ENCODE peak calls at places on chromosomes 4 and X, in seven cellular contexts. One of them, this sample, is unnamed.

GRCh38 chr4:57554693-57555092 is 444.5 kb upstream of the IGFBP7 start:
- DNase-seq in ovary: no peak
- DNase-seq in PC-3: no peak
- DNase-seq in heart left ventricle: no peak
- DNase-seq in PC-9: no peak
- DNase-seq in Karpas-422: no peak
- DNase-seq in bronchial epithelial cell: no peak
- DNase-seq in this sample: no peak

GRCh38 chr4:72326692-72327632 is 242.1 kb downstream of the ADAMTS3 start:
- DNase-seq in ovary: no peak
- DNase-seq in PC-3: peak
- DNase-seq in heart left ventricle: no peak
- DNase-seq in PC-9: no peak
- DNase-seq in Karpas-422: peak
- DNase-seq in bronchial epithelial cell: peak
- DNase-seq in this sample: peak

GRCh38 chrX:154596290-154596929 is 11.5 kb downstream of the CTAG1A start:
- DNase-seq in ovary: no peak
- DNase-seq in PC-3: peak
- DNase-seq in heart left ventricle: no peak
- DNase-seq in PC-9: peak
- DNase-seq in Karpas-422: peak
- DNase-seq in bronchial epithelial cell: peak
- DNase-seq in this sample: no peak

GRCh38 chr4:592825-593520 is 16.9 kb upstream of the TMEM271 start:
- DNase-seq in ovary: no peak
- DNase-seq in PC-3: no peak
- DNase-seq in heart left ventricle: no peak
- DNase-seq in PC-9: no peak
- DNase-seq in Karpas-422: no peak
- DNase-seq in bronchial epithelial cell: no peak
- DNase-seq in this sample: no peak

GRCh38 chr4:85391011-85391410 is 83.9 kb upstream of the ARHGAP24 start:
- DNase-seq in ovary: no peak
- DNase-seq in PC-3: no peak
- DNase-seq in heart left ventricle: no peak
- DNase-seq in PC-9: no peak
- DNase-seq in Karpas-422: no peak
- DNase-seq in bronchial epithelial cell: no peak
- DNase-seq in this sample: no peak

GRCh38 chr4:177108708-177109107 is 201.0 kb upstream of the NEIL3 start:
- DNase-seq in ovary: no peak
- DNase-seq in PC-3: peak
- DNase-seq in heart left ventricle: no peak
- DNase-seq in PC-9: no peak
- DNase-seq in Karpas-422: no peak
- DNase-seq in bronchial epithelial cell: peak
- DNase-seq in this sample: no peak

GRCh38 chr4:42152507-42153504 is at the start of gene BEND4:
- DNase-seq in ovary: no peak
- DNase-seq in PC-3: no peak
- DNase-seq in heart left ventricle: no peak
- DNase-seq in PC-9: no peak
- DNase-seq in Karpas-422: no peak
- DNase-seq in bronchial epithelial cell: no peak
- DNase-seq in this sample: no peak

GRCh38 chrX:8960809-8961413 is 73.0 kb downstream of the FAM9B start:
- DNase-seq in ovary: no peak
- DNase-seq in PC-3: no peak
- DNase-seq in heart left ventricle: no peak
- DNase-seq in PC-9: no peak
- DNase-seq in Karpas-422: no peak
- DNase-seq in bronchial epithelial cell: no peak
- DNase-seq in this sample: no peak

GRCh38 chr4:38728651-38729141 is 54.1 kb downstream of the TLR10 start:
- DNase-seq in ovary: no peak
- DNase-seq in PC-3: peak
- DNase-seq in heart left ventricle: no peak
- DNase-seq in PC-9: peak
- DNase-seq in Karpas-422: no peak
- DNase-seq in bronchial epithelial cell: peak
- DNase-seq in this sample: no peak

GRCh38 chr4:128600996-128601857 is 208.3 kb upstream of the JADE1 start:
- DNase-seq in ovary: peak
- DNase-seq in PC-3: peak
- DNase-seq in heart left ventricle: peak
- DNase-seq in PC-9: peak
- DNase-seq in Karpas-422: no peak
- DNase-seq in bronchial epithelial cell: peak
- DNase-seq in this sample: no peak

GRCh38 chr4:41611124-41611838 is 73.3 kb downstream of the LIMCH1 start:
- DNase-seq in ovary: no peak
- DNase-seq in PC-3: peak
- DNase-seq in heart left ventricle: no peak
- DNase-seq in PC-9: no peak
- DNase-seq in Karpas-422: no peak
- DNase-seq in bronchial epithelial cell: peak
- DNase-seq in this sample: no peak

GRCh38 chrX:22399793-22400192 is 127.1 kb downstream of the CBLL2 start:
- DNase-seq in ovary: no peak
- DNase-seq in PC-3: peak
- DNase-seq in heart left ventricle: no peak
- DNase-seq in PC-9: no peak
- DNase-seq in Karpas-422: no peak
- DNase-seq in bronchial epithelial cell: peak
- DNase-seq in this sample: no peak

GRCh38 chr4:142480244-142480643 is 365.9 kb downstream of the INPP4B start:
- DNase-seq in ovary: no peak
- DNase-seq in PC-3: peak
- DNase-seq in heart left ventricle: no peak
- DNase-seq in PC-9: peak
- DNase-seq in Karpas-422: no peak
- DNase-seq in bronchial epithelial cell: peak
- DNase-seq in this sample: no peak

GRCh38 chr4:152363086-152363485 is 172.8 kb downstream of the FBXW7 start:
- DNase-seq in ovary: no peak
- DNase-seq in PC-3: peak
- DNase-seq in heart left ventricle: no peak
- DNase-seq in PC-9: no peak
- DNase-seq in Karpas-422: no peak
- DNase-seq in bronchial epithelial cell: no peak
- DNase-seq in this sample: no peak

GRCh38 chr4:84582988-84583870 is at the start of gene CDS1:
- DNase-seq in ovary: no peak
- DNase-seq in PC-3: peak
- DNase-seq in heart left ventricle: peak
- DNase-seq in PC-9: peak
- DNase-seq in Karpas-422: no peak
- DNase-seq in bronchial epithelial cell: peak
- DNase-seq in this sample: peak

GRCh38 chr4:88706574-88706973 is 8.9 kb upstream of the NAP1L5 start:
- DNase-seq in ovary: peak
- DNase-seq in PC-3: peak
- DNase-seq in heart left ventricle: no peak
- DNase-seq in PC-9: no peak
- DNase-seq in Karpas-422: peak
- DNase-seq in bronchial epithelial cell: peak
- DNase-seq in this sample: no peak

GRCh38 chr4:85478576-85478975 is 3.6 kb downstream of the ARHGAP24 start:
- DNase-seq in ovary: no peak
- DNase-seq in PC-3: no peak
- DNase-seq in heart left ventricle: no peak
- DNase-seq in PC-9: no peak
- DNase-seq in Karpas-422: no peak
- DNase-seq in bronchial epithelial cell: no peak
- DNase-seq in this sample: no peak

GRCh38 chr4:151231915-151232595 is 44.9 kb upstream of the PRSS48 start:
- DNase-seq in ovary: no peak
- DNase-seq in PC-3: no peak
- DNase-seq in heart left ventricle: no peak
- DNase-seq in PC-9: no peak
- DNase-seq in Karpas-422: no peak
- DNase-seq in bronchial epithelial cell: no peak
- DNase-seq in this sample: no peak

GRCh38 chr4:151227731-151228130 is 49.2 kb upstream of the PRSS48 start:
- DNase-seq in ovary: no peak
- DNase-seq in PC-3: peak
- DNase-seq in heart left ventricle: peak
- DNase-seq in PC-9: peak
- DNase-seq in Karpas-422: no peak
- DNase-seq in bronchial epithelial cell: peak
- DNase-seq in this sample: peak

GRCh38 chr4:151223465-151223864 is 53.5 kb upstream of the PRSS48 start:
- DNase-seq in ovary: no peak
- DNase-seq in PC-3: no peak
- DNase-seq in heart left ventricle: no peak
- DNase-seq in PC-9: no peak
- DNase-seq in Karpas-422: no peak
- DNase-seq in bronchial epithelial cell: no peak
- DNase-seq in this sample: no peak

GRCh38 chr4:151228196-151229119 is 48.5 kb upstream of the PRSS48 start:
- DNase-seq in ovary: no peak
- DNase-seq in PC-3: peak
- DNase-seq in heart left ventricle: no peak
- DNase-seq in PC-9: no peak
- DNase-seq in Karpas-422: no peak
- DNase-seq in bronchial epithelial cell: peak
- DNase-seq in this sample: no peak

GRCh38 chr4:151226004-151226932 is 50.7 kb upstream of the PRSS48 start:
- DNase-seq in ovary: no peak
- DNase-seq in PC-3: peak
- DNase-seq in heart left ventricle: no peak
- DNase-seq in PC-9: peak
- DNase-seq in Karpas-422: no peak
- DNase-seq in bronchial epithelial cell: peak
- DNase-seq in this sample: no peak
- H3K4me3 ChIP-seq in ovary: peak
- H3K4me3 ChIP-seq in PC-3: peak
- H3K4me3 ChIP-seq in heart left ventricle: peak
- H3K4me3 ChIP-seq in PC-9: no peak
- H3K4me3 ChIP-seq in Karpas-422: no peak
- H3K4me3 ChIP-seq in bronchial epithelial cell: no peak
- H3K4me3 ChIP-seq in this sample: no peak

DNA sequence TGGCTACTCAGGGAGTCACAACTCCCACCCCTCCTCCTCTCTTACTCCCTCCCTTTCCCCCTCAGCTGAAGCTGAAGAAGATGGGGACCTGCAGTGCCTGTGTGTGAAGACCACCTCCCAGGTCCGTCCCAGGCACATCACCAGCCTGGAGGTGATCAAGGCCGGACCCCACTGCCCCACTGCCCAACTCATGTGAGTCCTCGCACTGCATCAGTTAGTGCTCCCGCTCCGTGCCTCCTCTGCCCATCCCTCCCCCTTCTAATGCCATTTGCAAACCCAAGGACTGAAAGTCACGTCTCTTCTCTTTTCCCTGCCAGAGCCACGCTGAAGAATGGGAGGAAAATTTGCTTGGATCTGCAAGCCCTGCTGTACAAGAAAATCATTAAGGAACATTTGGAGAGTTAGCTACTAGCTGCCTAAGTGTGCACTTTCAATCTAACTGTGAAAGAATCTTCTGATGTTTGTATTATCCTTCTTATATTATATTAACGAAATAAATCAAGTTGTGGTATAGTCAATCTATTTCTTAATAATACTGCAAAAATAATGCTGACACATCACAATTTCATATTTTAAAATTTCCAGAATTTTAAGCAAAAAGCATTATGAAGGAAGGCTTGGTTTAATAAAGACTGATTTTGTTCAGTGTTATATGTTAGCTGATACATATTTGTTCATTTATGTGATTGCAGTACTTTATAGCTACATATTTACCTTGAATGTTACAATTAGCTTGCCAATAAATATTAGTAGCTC is 800 bp downstream of the PF4V1 start:
- DNase-seq in ovary: no peak
- DNase-seq in PC-3: no peak
- DNase-seq in heart left ventricle: no peak
- DNase-seq in PC-9: no peak
- DNase-seq in Karpas-422: no peak
- DNase-seq in bronchial epithelial cell: no peak
- DNase-seq in this sample: no peak
- H3K4me3 ChIP-seq in ovary: no peak
- H3K4me3 ChIP-seq in PC-3: no peak
- H3K4me3 ChIP-seq in heart left ventricle: no peak
- H3K4me3 ChIP-seq in PC-9: no peak
- H3K4me3 ChIP-seq in Karpas-422: no peak
- H3K4me3 ChIP-seq in bronchial epithelial cell: no peak
- H3K4me3 ChIP-seq in this sample: no peak

DNA sequence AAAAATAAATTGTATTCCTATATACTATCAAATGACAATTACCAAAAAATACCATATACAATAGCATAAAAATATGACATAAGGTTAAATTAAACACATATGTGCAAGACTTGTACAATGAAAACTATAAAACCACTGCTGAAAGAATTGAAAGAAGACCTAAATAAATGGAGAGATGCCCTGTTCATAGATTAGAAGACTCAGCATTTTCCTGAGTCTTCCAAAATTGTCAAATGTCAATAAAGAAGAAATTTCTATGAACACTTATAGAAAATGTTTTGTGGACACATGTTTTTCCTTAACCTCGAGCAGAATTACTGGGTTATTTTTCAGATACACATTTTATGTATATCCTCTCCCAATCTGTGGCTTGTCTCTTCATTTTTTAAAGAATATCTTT is 103.1 kb upstream of the DCLK2 start:
- DNase-seq in ovary: no peak
- DNase-seq in PC-3: no peak
- DNase-seq in heart left ventricle: no peak
- DNase-seq in PC-9: no peak
- DNase-seq in Karpas-422: no peak
- DNase-seq in bronchial epithelial cell: no peak
- DNase-seq in this sample: no peak
- H3K4me3 ChIP-seq in ovary: no peak
- H3K4me3 ChIP-seq in PC-3: no peak
- H3K4me3 ChIP-seq in heart left ventricle: no peak
- H3K4me3 ChIP-seq in PC-9: no peak
- H3K4me3 ChIP-seq in Karpas-422: no peak
- H3K4me3 ChIP-seq in bronchial epithelial cell: no peak
- H3K4me3 ChIP-seq in this sample: no peak

DNA sequence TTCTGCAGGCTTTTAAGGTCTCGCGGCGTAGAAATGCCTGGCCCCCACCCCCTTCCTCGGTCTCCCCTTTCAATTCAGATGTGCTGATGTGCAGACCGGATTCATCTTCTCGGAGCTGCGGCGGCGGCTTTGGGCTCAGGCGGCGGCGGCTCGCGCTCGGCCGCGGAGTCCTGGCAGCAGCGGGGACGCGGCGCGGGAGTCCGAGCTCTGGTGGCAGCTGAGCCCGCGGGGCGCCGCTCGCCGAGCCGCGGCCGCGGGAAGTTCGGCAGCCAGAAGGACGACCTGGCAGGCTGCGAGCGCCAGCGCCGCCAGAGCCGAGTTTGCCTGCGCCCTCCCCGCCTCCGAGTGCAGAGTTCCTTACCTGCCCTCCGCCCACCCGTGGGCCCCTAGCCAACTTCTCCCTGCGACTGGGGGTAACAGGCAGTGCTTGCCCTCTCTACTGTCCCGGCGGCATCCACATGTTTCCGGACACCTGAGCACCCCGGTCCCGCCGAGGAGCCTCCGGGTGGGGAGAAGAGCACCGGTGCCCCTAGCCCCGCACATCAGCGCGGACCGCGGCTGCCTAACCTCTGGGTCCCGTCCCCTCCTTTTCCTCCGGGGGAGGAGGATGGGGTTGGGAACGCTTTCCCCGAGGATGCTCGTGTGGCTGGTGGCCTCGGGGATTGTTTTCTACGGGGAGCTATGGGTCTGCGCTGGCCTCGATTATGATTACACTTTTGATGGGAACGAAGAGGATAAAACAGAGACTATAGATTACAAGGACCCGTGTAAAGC is 448 bp downstream of the TLL1 start:
- DNase-seq in ovary: no peak
- DNase-seq in PC-3: peak
- DNase-seq in heart left ventricle: peak
- DNase-seq in PC-9: peak
- DNase-seq in Karpas-422: no peak
- DNase-seq in bronchial epithelial cell: peak
- DNase-seq in this sample: peak
- H3K4me3 ChIP-seq in ovary: peak
- H3K4me3 ChIP-seq in PC-3: peak
- H3K4me3 ChIP-seq in heart left ventricle: peak
- H3K4me3 ChIP-seq in PC-9: peak
- H3K4me3 ChIP-seq in Karpas-422: no peak
- H3K4me3 ChIP-seq in bronchial epithelial cell: peak
- H3K4me3 ChIP-seq in this sample: no peak